ENCODE peak calls at places on chromosome 16, in six cellular contexts. N is colonic mucosa, Q is Peyer's patch, H is stomach, J is spleen, V is H9. I is an unnamed sample.

GRCh38 chr16:58451945-58452401 is 48.0 kb upstream of the NDRG4 start:
- DNase-seq in H (no peak), J (no peak), V (no peak), N (no peak), Q (no peak), I (no peak)

GRCh38 chr16:73197598-73197997 is 149.7 kb upstream of the ZFHX3 start:
- DNase-seq in J (no peak), N (peak; percentile 49), V (no peak), Q (no peak), H (no peak), I (no peak)

GRCh38 chr16:15572329-15573001 is 70.5 kb downstream of the MARF1 start:
- DNase-seq in Q (no peak), J (no peak), V (no peak), N (peak; percentile 61), H (no peak), I (no peak)

GRCh38 chr16:82439678-82440293 is 187.0 kb upstream of the CDH13 start:
- DNase-seq in Q (no peak), H (no peak), N (no peak), V (peak; percentile 39), J (no peak), I (peak; percentile 11)

GRCh38 chr16:62079236-62079635 is 43.0 kb upstream of the CDH8 start:
- DNase-seq in Q (no peak), J (no peak), V (no peak), N (no peak), H (no peak), I (no peak)

GRCh38 chr16:74275031-74275636 is 21.5 kb upstream of the PSMD7 start:
- DNase-seq in V (no peak), N (no peak), Q (no peak), H (no peak), J (no peak), I (peak; percentile 30)

GRCh38 chr16:28053461-28053860 is 10.1 kb downstream of the GSG1L start:
- DNase-seq in Q (no peak), V (no peak), J (peak; percentile 50), H (no peak), N (no peak), I (no peak)

GRCh38 chr16:68764866-68765265 is 27.8 kb downstream of the CDH1 start:
- DNase-seq in J (no peak), N (no peak), Q (no peak), H (no peak), V (no peak), I (no peak)

GRCh38 chr16:71645450-71645849 is 19.5 kb downstream of the MARVELD3 start:
- DNase-seq in V (no peak), N (no peak), H (no peak), J (no peak), Q (no peak), I (peak; percentile 52)

GRCh38 chr16:20846030-20846429 is 39.7 kb downstream of the REXO5 start:
- DNase-seq in J (no peak), N (no peak), V (no peak), Q (no peak), H (no peak), I (no peak)

GRCh38 chr16:70159355-70160348 is 13.9 kb upstream of the CLEC18C start:
- DNase-seq in H (no peak), Q (no peak), N (no peak), V (no peak), J (peak; percentile 44), I (no peak)

GRCh38 chr16:11620243-11621003 is 33.7 kb upstream of the LITAF start:
- DNase-seq in V (no peak), N (no peak), J (no peak), Q (no peak), H (no peak), I (peak; percentile 51)

GRCh38 chr16:53732296-53732929 is 28.5 kb downstream of the FTO start:
- DNase-seq in H (peak; percentile 53), J (no peak), V (no peak), Q (no peak), N (no peak), I (no peak)

GRCh38 chr16:79767597-79768280 is 167.2 kb upstream of the MAF start:
- DNase-seq in N (peak; percentile 62), V (no peak), J (no peak), H (peak; percentile 40), Q (no peak), I (no peak)

GRCh38 chr16:50611995-50612848 is 64.0 kb downstream of the NKD1 start:
- DNase-seq in H (no peak), V (no peak), Q (no peak), N (no peak), J (no peak), I (no peak)

GRCh38 chr16:75433732-75434413 is 570 bp upstream of the CFDP1 start:
- DNase-seq in J (peak; percentile 78), H (peak; percentile 71), N (peak; percentile 84), Q (peak; percentile 66), V (peak; percentile 78), I (no peak)

GRCh38 chr16:9049241-9049640 is 42.2 kb upstream of the HAPSTR1 start:
- DNase-seq in Q (no peak), H (no peak), N (no peak), J (no peak), V (no peak), I (no peak)

GRCh38 chr16:81480856-81481821 is 36.5 kb downstream of the CMIP start:
- DNase-seq in J (peak; percentile 93), Q (peak; percentile 87), V (no peak), H (peak; percentile 57), N (peak; percentile 47), I (peak; percentile 91)

GRCh38 chr16:85785927-85786326 is 13.4 kb downstream of the EMC8 start:
- DNase-seq in N (no peak), V (no peak), H (no peak), Q (no peak), J (no peak), I (no peak)
- TF ChIP-seq CTCF in N (no peak), V (no peak), H (no peak), Q (no peak), J (no peak), I (no peak)

GRCh38 chr16:30092373-30093010 is 768 bp upstream of the TBX6 start:
- DNase-seq in N (peak; percentile 83), H (peak; percentile 70), Q (peak; percentile 91), J (peak; percentile 96), V (peak; percentile 94), I (peak; percentile 95)

GRCh38 chr16:30088832-30089624 is 2.7 kb downstream of the TBX6 start:
- DNase-seq in N (no peak), H (no peak), J (no peak), V (no peak), Q (no peak), I (no peak)

GRCh38 chr16:30094541-30095165 is 1.4 kb downstream of the YPEL3 start:
- DNase-seq in Q (no peak), N (no peak), J (peak; percentile 84), V (no peak), H (no peak), I (no peak)

GRCh38 chr16:30090607-30091332 is 954 bp downstream of the TBX6 start:
- DNase-seq in J (peak; percentile 86), H (no peak), Q (no peak), N (no peak), V (no peak), I (no peak)

DNA sequence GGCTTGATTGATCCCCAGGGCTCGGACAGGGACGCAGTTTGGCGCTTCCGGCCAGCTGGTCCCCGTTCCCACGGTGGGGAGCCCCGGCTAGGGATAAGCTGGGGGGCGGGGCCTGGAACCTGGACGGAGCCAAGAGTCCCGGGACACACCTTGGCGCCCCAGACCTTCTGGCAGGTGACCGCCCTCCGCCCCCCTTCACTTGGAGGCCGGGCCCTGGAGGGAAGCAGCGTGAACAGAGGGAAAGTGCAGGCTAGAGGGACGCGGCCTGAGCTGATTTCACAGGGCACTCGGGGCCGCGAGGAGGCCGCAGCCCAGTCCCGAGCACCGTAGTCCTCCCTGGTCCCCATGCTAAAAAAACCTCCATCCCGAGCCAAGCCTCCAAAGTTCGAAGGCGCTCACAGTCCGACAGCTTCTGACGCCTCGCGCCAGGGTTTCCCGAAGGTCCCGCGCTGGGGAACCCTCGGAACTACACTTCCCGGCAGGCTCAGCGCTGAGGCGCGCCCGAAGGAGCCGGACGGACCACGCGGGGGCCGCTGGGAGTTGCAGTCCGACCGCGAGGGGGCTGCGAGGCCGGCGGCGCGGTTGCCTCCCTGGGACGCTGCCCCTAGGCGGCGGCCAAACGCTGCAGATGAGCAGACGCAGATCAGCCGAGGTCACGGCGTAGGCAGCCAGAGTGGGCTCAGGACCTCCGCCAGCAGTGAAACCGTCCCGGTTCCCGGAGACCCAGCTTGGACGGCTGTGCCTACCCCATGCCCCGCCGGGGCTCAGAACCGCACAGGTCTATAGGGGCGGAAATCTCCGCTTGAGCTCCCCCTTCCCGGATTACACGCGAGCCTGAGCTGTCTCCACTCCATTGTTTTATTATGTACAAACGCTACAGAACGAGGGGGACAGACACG is at the start of gene TBX6:
- DNase-seq in H (peak; percentile 95), J (peak; percentile 99), N (peak; percentile 93), V (peak; percentile 94), Q (peak; percentile 93), I (peak; percentile 96)
- H3K4me1 ChIP-seq in H (peaks cover 40% of the 10 kb centered on the region), J (peaks cover 41% of the 10 kb centered on the region), N (peaks cover 13% of the 10 kb centered on the region), V (no peaks in the 10 kb centered on the region), Q (peaks cover 42% of the 10 kb centered on the region), I (peaks cover 35% of the 10 kb centered on the region)

DNA sequence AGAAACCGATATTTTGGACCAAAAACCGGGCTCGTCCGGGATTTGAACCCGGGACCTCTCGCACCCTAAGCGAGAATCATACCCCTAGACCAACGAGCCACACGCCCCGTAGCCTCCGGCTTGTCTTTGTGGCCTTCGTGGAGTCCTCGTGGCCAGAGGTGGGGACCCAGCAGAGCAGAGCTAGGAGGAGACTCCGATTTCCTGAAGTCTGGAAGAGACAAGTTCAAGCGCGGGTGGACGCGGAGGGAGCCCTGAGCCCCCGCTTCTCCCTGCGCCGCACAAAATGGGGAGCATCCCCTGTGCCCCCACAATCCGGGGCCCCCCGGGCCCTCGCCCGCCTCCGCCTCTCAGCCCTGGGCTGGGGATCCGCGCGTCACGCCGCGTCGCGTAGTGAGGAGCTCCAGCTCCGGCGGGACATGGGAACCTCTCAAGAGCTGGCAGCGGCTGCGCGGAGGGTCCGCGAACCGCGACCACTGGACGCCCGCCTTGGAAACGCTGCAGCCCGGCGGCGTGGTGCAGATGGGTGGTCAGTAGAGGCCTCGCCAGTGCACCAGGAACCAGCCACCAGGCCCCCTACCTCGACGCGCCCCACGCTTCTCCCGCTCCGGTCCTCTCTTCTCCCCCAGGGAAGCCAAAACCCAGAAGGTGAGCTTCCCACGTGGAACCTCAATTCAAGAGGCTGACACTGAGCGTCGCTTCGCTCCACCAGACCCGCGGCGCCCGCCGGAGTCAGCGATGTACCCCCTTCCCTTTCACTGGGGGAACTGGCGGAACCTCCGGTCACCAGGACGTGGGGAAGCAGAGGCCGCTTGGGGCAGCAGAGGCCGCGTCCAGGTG is 5.2 kb upstream of the OR1F1 start:
- DNase-seq in N (peak; percentile 59), J (peak; percentile 88), V (peak; percentile 84), Q (peak; percentile 38), H (peak; percentile 37), I (no peak)
- TF ChIP-seq CTCF in N (peak; percentile 26), J (peak; percentile 48), V (peak; percentile 47), Q (peak; percentile 17), H (no peak), I (no peak)

GRCh38 chr16:88636488-88637265 is 1.7 kb upstream of the IL17C start:
- DNase-seq in Q (no peak), V (no peak), H (no peak), N (no peak), J (peak; percentile 83), I (no peak)
- H3K4me1 ChIP-seq in Q (peaks cover 31% of the 10 kb centered on the region), V (peaks cover 4% of the 10 kb centered on the region), H (peaks cover 27% of the 10 kb centered on the region), N (peaks cover 15% of the 10 kb centered on the region), J (peaks cover 36% of the 10 kb centered on the region), I (peaks cover 43% of the 10 kb centered on the region)